ENCODE peak calls at places on chromosome 14, in six cellular contexts. N is ovary, M is right atrium auricular region, I is neural progenitor cell, Q is left lung, V is breast epithelium. C is an unnamed sample. For H3K4me1, the result is how much of the 10 kb centered on the place peaks cover.

GRCh38 chr14:39467889-39468524 is 35.8 kb upstream of the FBXO33 start:
- DNase-seq in Q (no peak), M (no peak), I (peak), N (no peak), V (no peak), C (peak)

GRCh38 chr14:65413739-65414045 is 1.2 kb downstream of the FUT8 start:
- DNase-seq in N (no peak), Q (no peak), M (no peak), I (no peak), V (no peak), C (no peak)

GRCh38 chr14:49972840-49973239 is 80.0 kb downstream of the ARF6 start:
- DNase-seq in N (peak), Q (peak), V (peak), M (no peak), I (no peak), C (no peak)

GRCh38 chr14:55913324-55914035 is 204.7 kb upstream of the PELI2 start:
- DNase-seq in I (peak), M (peak), N (peak), V (no peak), Q (no peak), C (no peak)

GRCh38 chr14:101068293-101068957 is 164.9 kb upstream of the RTL1 start:
- DNase-seq in V (no peak), I (no peak), M (no peak), Q (peak), N (peak), C (no peak)

GRCh38 chr14:27672047-27672446 is 1074.2 kb upstream of the NOVA1 start:
- DNase-seq in Q (no peak), M (no peak), N (no peak), I (no peak), V (no peak), C (no peak)

GRCh38 chr14:70642313-70643235 is 858 bp downstream of the TTC9 start:
- DNase-seq in I (peak), M (no peak), Q (no peak), V (no peak), N (no peak), C (peak)

GRCh38 chr14:105490318-105490571 is 801 bp upstream of the TEDC1 start:
- DNase-seq in V (peak), I (no peak), Q (no peak), M (no peak), N (peak), C (no peak)

GRCh38 chr14:24215495-24216344 is at the start of gene MDP1:
- DNase-seq in Q (peak), I (peak), V (peak), M (peak), N (peak), C (peak)

DNA sequence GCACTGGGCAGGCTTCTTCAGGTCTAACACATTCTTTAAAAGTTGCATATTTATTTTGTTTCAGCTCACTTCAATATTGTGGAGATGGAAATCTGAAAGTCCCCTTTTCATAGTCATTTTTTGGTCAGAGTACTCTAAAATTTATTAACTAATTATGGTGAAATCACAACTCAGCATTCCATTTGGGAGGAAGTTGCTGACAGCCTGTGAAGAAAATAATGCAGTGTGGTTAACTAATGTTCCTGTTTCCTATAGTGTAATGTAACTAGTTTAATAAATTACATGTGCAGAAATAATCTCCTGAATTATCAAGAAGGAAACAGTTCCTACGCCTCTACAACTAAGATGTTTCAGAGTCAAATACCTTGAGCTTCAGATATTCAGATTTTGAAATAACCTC is 17.1 kb downstream of the LRFN5 start:
- DNase-seq in Q (no peak), I (no peak), M (no peak), N (no peak), V (no peak), C (no peak)
- H3K4me1 ChIP-seq in Q (under half), I (under half), M (under half), N (under half), V (under half), C (under half)

DNA sequence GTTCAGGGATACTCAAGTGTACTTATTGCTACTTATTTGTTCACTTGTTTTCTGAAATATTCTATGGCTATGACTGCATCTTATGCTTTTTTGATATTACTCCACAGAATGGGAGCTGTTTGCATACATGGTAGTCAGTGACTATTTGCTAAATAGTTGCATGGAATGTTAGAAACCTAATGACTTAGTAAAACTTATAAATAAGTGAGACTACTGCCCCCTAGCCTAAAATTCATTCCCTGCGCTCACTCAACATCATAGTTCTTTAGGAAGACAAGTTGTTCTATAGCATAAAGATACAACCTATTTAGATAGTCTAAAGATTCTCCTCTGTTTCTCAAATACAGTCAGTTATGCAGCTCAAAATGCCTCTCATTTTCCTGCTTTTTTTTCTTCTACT is 305.5 kb downstream of the CEP128 start:
- DNase-seq in V (no peak), M (no peak), N (no peak), Q (no peak), I (peak), C (no peak)
- TF ChIP-seq CTCF in V (no peak), M (no peak), N (no peak), Q (no peak), I (peak), C (peak)

GRCh38 chr14:93950948-93951668 is 24.0 kb downstream of the FAM181A start:
- DNase-seq in M (no peak), Q (no peak), V (no peak), N (no peak), I (no peak), C (no peak)

GRCh38 chr14:93952829-93953228 is 23.5 kb downstream of the ASB2 start:
- DNase-seq in V (no peak), M (no peak), Q (no peak), N (no peak), I (no peak), C (no peak)

GRCh38 chr14:93953263-93953662 is 23.1 kb downstream of the ASB2 start:
- DNase-seq in N (no peak), I (peak), M (no peak), V (no peak), Q (no peak), C (peak)

GRCh38 chr14:93953739-93954515 is 22.4 kb downstream of the ASB2 start:
- DNase-seq in V (no peak), I (no peak), M (no peak), N (no peak), Q (no peak), C (no peak)

DNA sequence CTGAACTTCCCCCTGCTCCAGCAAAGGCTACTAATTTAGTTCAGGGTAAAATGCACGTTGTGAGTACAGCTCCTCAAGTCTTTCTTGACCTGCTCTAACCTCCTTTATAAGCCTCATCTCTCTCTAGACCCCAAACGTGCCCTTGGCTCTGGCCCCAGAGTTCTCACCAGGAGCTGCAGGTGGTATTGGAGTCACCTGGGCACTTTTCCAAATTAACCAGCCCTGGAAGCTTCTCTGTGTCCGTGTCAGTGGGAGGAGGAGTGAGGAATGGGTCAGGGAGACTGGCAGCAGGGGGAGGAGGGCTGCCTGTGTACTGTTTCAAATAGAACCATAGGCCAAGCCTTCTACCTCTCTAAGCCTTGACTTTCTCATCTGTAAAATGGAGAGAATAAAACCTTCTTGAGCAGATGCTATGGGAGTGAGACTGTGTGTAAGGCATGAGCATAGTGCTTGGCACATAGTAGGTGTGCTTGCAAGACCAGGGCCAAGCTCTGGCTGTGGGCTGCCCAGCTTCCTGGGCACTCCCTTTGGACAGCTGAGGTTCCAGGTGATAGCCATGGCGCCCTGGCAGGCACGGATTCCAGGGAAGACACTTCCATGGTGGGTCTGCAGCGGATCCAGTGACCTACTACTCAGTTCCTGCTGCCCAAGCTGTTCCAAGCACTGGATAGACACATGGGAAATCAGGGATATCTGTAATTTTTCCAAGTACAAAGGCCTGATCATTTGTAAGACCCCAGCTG is 24.4 kb downstream of the ASB2 start:
- DNase-seq in N (no peak), Q (no peak), I (no peak), M (no peak), V (no peak), C (no peak)
- H3K4me1 ChIP-seq in N (under half), Q (under half), I (under half), M (under half), V (under half), C (under half)

GRCh38 chr14:104392001-104392395 is 187.6 kb upstream of the C14orf180 start:
- DNase-seq in N (no peak), M (peak), Q (no peak), I (no peak), V (no peak), C (no peak)
- TF ChIP-seq CTCF in N (no peak), M (no peak), Q (no peak), I (no peak), V (no peak), C (no peak)

DNA sequence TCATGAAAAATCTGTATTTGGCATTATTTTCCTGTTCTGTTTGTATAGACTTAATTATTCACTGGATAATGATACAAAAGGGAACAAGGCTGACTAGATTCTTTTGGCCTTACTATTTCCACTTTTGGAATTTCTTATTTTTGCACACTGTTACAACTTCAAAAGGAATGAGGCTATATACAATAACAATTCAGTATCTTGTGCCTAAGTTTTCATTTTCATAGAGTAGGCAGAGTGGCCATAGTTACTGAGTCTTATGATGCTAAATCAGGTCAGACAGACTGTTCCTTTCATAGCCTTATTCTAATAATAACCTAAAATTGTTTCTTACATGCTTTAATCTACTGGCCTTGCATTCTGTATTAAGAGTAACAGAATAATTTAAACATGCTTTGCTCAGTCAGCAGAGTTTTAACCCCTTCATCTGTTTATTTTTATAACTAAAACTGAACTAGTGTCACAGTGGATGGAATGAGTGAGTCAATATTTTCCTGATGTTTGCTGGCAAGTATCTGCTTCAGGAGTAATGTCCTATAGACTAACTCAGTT is 10.5 kb downstream of the TTC8 start:
- DNase-seq in N (no peak), V (no peak), I (no peak), M (no peak), Q (no peak), C (no peak)
- H3K4me1 ChIP-seq in N (under half), V (under half), I (under half), M (under half), Q (under half), C (half or more)

GRCh38 chr14:61179776-61180398 is 101.3 kb downstream of the TMEM30B start:
- DNase-seq in Q (no peak), N (no peak), V (no peak), I (no peak), M (no peak), C (no peak)
- TF ChIP-seq CTCF in Q (no peak), N (no peak), V (no peak), I (no peak), M (no peak), C (no peak)

GRCh38 chr14:99425272-99425681 is 55.4 kb downstream of the SETD3 start:
- DNase-seq in M (no peak), V (peak), N (no peak), I (no peak), Q (peak), C (no peak)

GRCh38 chr14:99424306-99424877 is 56.3 kb downstream of the SETD3 start:
- DNase-seq in Q (no peak), N (no peak), I (no peak), V (no peak), M (no peak), C (no peak)

GRCh38 chr14:99420711-99421110 is 59.9 kb downstream of the SETD3 start:
- DNase-seq in I (no peak), M (no peak), V (no peak), N (no peak), Q (peak), C (no peak)

GRCh38 chr14:99422220-99423010 is 58.2 kb downstream of the SETD3 start:
- DNase-seq in I (no peak), V (no peak), M (no peak), Q (no peak), N (no peak), C (no peak)

DNA sequence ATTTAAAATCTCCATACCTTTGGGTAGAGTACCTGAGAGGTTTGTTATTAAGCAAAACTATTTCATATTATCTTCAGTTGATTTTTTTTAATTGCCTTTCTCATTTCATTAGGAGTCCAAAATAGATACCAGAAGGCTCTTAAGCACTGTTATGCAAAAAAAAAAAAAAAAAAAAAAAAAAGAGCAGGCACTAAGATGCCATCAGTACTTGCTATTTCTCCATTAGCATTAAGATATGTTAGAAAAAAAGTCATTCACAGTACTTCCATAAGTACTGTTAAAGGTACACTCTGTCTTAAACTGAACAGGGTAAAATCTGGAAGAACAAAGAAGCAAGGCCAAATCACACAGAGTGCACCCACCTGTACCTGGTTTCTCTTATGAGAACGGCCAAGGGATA is 57.2 kb downstream of the SETD3 start:
- DNase-seq in M (no peak), V (no peak), Q (no peak), N (no peak), I (no peak), C (no peak)
- H3K4me1 ChIP-seq in M (under half), V (under half), Q (under half), N (under half), I (under half), C (under half)

GRCh38 chr14:97010491-97011160 is 213.4 kb downstream of the VRK1 start:
- DNase-seq in V (no peak), I (no peak), M (no peak), Q (no peak), N (no peak), C (no peak)
- TF ChIP-seq CTCF in V (no peak), I (peak), M (no peak), Q (no peak), N (no peak), C (peak)

GRCh38 chr14:103656758-103657133 is 27.7 kb downstream of the KLC1 start:
- DNase-seq in N (no peak), Q (no peak), M (no peak), I (no peak), V (no peak), C (no peak)

GRCh38 chr14:103654619-103655018 is 25.6 kb downstream of the KLC1 start:
- DNase-seq in V (no peak), I (no peak), M (no peak), N (no peak), Q (no peak), C (no peak)

GRCh38 chr14:103659631-103660030 is 30.6 kb downstream of the KLC1 start:
- DNase-seq in N (no peak), I (no peak), Q (no peak), M (no peak), V (no peak), C (no peak)

GRCh38 chr14:103656031-103656757 is 27.2 kb downstream of the KLC1 start:
- DNase-seq in Q (no peak), N (no peak), I (no peak), M (no peak), V (no peak), C (no peak)

DNA sequence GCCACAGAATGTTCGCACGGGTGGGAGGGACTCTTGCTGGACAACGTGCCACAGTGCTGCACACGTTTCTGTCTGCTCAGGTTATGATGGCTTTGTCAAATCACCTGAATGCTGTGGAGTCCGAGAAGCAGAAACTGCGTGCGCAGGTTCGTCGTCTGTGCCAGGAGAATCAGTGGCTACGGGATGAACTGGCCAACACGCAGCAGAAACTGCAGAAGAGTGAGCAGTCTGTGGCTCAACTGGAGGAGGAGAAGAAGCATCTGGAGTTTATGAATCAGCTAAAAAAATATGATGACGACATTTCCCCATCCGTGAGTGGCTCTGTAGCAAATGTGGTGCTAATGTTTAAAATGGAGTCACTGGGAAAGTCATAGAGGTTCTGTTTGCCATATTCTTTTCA is 28.5 kb downstream of the KLC1 start:
- DNase-seq in N (no peak), M (no peak), V (no peak), Q (no peak), I (no peak), C (no peak)
- H3K4me1 ChIP-seq in N (under half), M (under half), V (under half), Q (half or more), I (under half), C (under half)

C was measured in BE2C.